ENCODE peak calls at places on chromosome X, in nine cellular contexts. C is A172; J is adrenal gland; D is NCI-H187; N is LoVo; V is MCF 10A; F is smooth muscle cell of the brain vasculature; W is effector CD4-positive, alpha-beta T cell; S is effector memory CD8-positive, alpha-beta T cell. K is an unnamed sample.

GRCh38 chrX:19785647-19786046 is 101.8 kb downstream of the SH3KBP1 start:
- DNase-seq in C (no peak), J (no peak), D (no peak), N (no peak), V (no peak), F (no peak), W (no peak), S (no peak), K (no peak)

GRCh38 chrX:68833855-68834331 is 5.1 kb downstream of the EFNB1 start:
- DNase-seq in C (no peak), J (peak), D (no peak), N (peak), V (peak), F (no peak), W (no peak), S (no peak), K (no peak)

GRCh38 chrX:65695849-65696248 is 28.4 kb downstream of the MSN start:
- DNase-seq in C (no peak), J (no peak), D (no peak), N (no peak), V (no peak), F (no peak), W (no peak), S (no peak), K (no peak)

GRCh38 chrX:131081772-131082755 is 23.9 kb downstream of the ARHGAP36 start:
- DNase-seq in C (no peak), J (no peak), D (no peak), N (no peak), V (no peak), F (no peak), W (no peak), S (no peak), K (no peak)

GRCh38 chrX:55056820-55057690 is 17.8 kb upstream of the PAGE2B start:
- DNase-seq in C (peak), J (no peak), D (no peak), N (no peak), V (no peak), F (no peak), W (peak), S (peak), K (no peak)

GRCh38 chrX:120664081-120664480 is 34.2 kb upstream of the C1GALT1C1 start:
- DNase-seq in C (peak), J (no peak), D (no peak), N (peak), V (peak), F (no peak), W (no peak), S (no peak), K (peak)

GRCh38 chrX:11130142-11130541 is 19.0 kb downstream of the HCCS start:
- DNase-seq in C (no peak), J (no peak), D (no peak), N (no peak), V (no peak), F (no peak), W (no peak), S (no peak), K (no peak)

GRCh38 chrX:99117011-99117410 is 1293.1 kb downstream of the PCDH19 start:
- DNase-seq in C (no peak), J (no peak), D (no peak), N (no peak), V (no peak), F (no peak), W (no peak), S (no peak), K (no peak)

GRCh38 chrX:40154853-40155616 is 57.3 kb upstream of the BCOR start:
- DNase-seq in C (no peak), J (peak), D (no peak), N (no peak), V (peak), F (no peak), W (no peak), S (no peak), K (peak)

GRCh38 chrX:19739683-19740082 is 147.7 kb downstream of the SH3KBP1 start:
- DNase-seq in C (peak), J (peak), D (peak), N (peak), V (peak), F (peak), W (peak), S (peak), K (peak)

GRCh38 chrX:105552395-105552794 is 269.9 kb upstream of the NRK start:
- DNase-seq in C (peak), J (no peak), D (no peak), N (no peak), V (peak), F (no peak), W (no peak), S (no peak), K (no peak)

GRCh38 chrX:17844236-17844635 is 16.9 kb downstream of the RAI2 start:
- DNase-seq in C (no peak), J (no peak), D (no peak), N (no peak), V (no peak), F (no peak), W (no peak), S (no peak), K (no peak)

GRCh38 chrX:143580266-143580665 is 55.6 kb downstream of the SLITRK4 start:
- DNase-seq in C (no peak), J (peak), D (no peak), N (no peak), V (peak), F (no peak), W (no peak), S (no peak), K (peak)

GRCh38 chrX:55342533-55343501 is 78.1 kb upstream of the PAGE3 start:
- DNase-seq in C (peak), J (peak), D (no peak), N (no peak), V (peak), F (no peak), W (peak), S (peak), K (peak)

GRCh38 chrX:13750204-13750603 is 15.7 kb downstream of the OFD1 start:
- DNase-seq in C (peak), J (no peak), D (no peak), N (peak), V (peak), F (no peak), W (no peak), S (no peak), K (peak)

GRCh38 chrX:40468033-40468979 is 112.5 kb upstream of the ATP6AP2 start:
- DNase-seq in C (peak), J (peak), D (no peak), N (peak), V (peak), F (no peak), W (no peak), S (no peak), K (peak)

GRCh38 chrX:123331859-123332258 is 147.8 kb downstream of the GRIA3 start:
- DNase-seq in C (no peak), J (no peak), D (no peak), N (no peak), V (no peak), F (no peak), W (no peak), S (no peak), K (no peak)

GRCh38 chrX:12789976-12790375 is 1.2 kb upstream of the PRPS2 start:
- DNase-seq in C (no peak), J (no peak), D (no peak), N (no peak), V (no peak), F (no peak), W (no peak), S (no peak), K (no peak)

GRCh38 chrX:152632445-152633097 is 5.1 kb upstream of the GABRQ start:
- DNase-seq in C (peak), J (peak), D (peak), N (peak), V (peak), F (peak), W (no peak), S (peak), K (peak)

GRCh38 chrX:111445485-111445884 is 33.5 kb upstream of the DCX start:
- DNase-seq in C (peak), J (no peak), D (peak), N (peak), V (peak), F (no peak), W (no peak), S (no peak), K (peak)

GRCh38 chrX:79336869-79337815 is 30.0 kb downstream of the ITM2A start:
- DNase-seq in C (no peak), J (no peak), D (no peak), N (no peak), V (no peak), F (no peak), W (no peak), S (no peak), K (no peak)

GRCh38 chrX:114615765-114616164 is 31.9 kb downstream of the HTR2C start:
- DNase-seq in C (no peak), J (no peak), D (no peak), N (no peak), V (no peak), F (no peak), W (no peak), S (no peak), K (no peak)

GRCh38 chrX:23699636-23700194 is 32.4 kb downstream of the PRDX4 start:
- DNase-seq in C (no peak), J (no peak), D (no peak), N (no peak), V (no peak), F (no peak), W (no peak), S (no peak), K (no peak)

GRCh38 chrX:39729834-39730670 is 367.7 kb downstream of the BCOR start:
- DNase-seq in C (peak), J (no peak), D (no peak), N (no peak), V (no peak), F (no peak), W (no peak), S (no peak), K (no peak)

GRCh38 chrX:104712515-104712914 is 146.5 kb downstream of the IL1RAPL2 start:
- DNase-seq in C (no peak), J (no peak), D (no peak), N (no peak), V (peak), F (no peak), W (no peak), S (no peak), K (no peak)

GRCh38 chrX:117010243-117010642 is 547.5 kb upstream of the CT83 start:
- DNase-seq in C (no peak), J (no peak), D (no peak), N (no peak), V (no peak), F (no peak), W (no peak), S (no peak), K (no peak)

GRCh38 chrX:100404851-100405250 is 5.2 kb downstream of the PCDH19 start:
- DNase-seq in C (no peak), J (no peak), D (no peak), N (no peak), V (no peak), F (no peak), W (no peak), S (no peak), K (no peak)